ENCODE peak calls at places on chromosomes 16 and 17, in five cellular contexts. One of them, this sample, is unnamed.
A peak's percentile ranks its signal among the peaks of the same experiment; 100 is the strongest.

GRCh38 chr17:41404024-41404651 is 6.7 kb upstream of the KRT31 start:
- DNase-seq in OCI-LY7: no peak
- DNase-seq in psoas muscle: no peak
- DNase-seq in AG09309: peak; percentile 91
- DNase-seq in dorsolateral prefrontal cortex: no peak
- DNase-seq in this sample: peak; percentile 5

GRCh38 chr16:67652578-67653130 is 7.4 kb downstream of the ACD start:
- DNase-seq in OCI-LY7: no peak
- DNase-seq in psoas muscle: no peak
- DNase-seq in AG09309: no peak
- DNase-seq in dorsolateral prefrontal cortex: no peak
- DNase-seq in this sample: no peak

GRCh38 chr17:28745777-28746473 is 2.1 kb downstream of the TRAF4 start:
- DNase-seq in OCI-LY7: no peak
- DNase-seq in psoas muscle: no peak
- DNase-seq in AG09309: no peak
- DNase-seq in dorsolateral prefrontal cortex: no peak
- DNase-seq in this sample: no peak

GRCh38 chr16:20262248-20262647 is 65.1 kb downstream of the GP2 start:
- DNase-seq in OCI-LY7: no peak
- DNase-seq in psoas muscle: no peak
- DNase-seq in AG09309: no peak
- DNase-seq in dorsolateral prefrontal cortex: no peak
- DNase-seq in this sample: no peak

GRCh38 chr17:7685533-7686220 is 1.6 kb downstream of the TP53 start:
- DNase-seq in OCI-LY7: peak; percentile 97
- DNase-seq in psoas muscle: peak; percentile 91
- DNase-seq in AG09309: peak; percentile 84
- DNase-seq in dorsolateral prefrontal cortex: peak; percentile 93
- DNase-seq in this sample: peak; percentile 96

GRCh38 chr16:23059433-23059832 is 89.8 kb downstream of the USP31 start:
- DNase-seq in OCI-LY7: no peak
- DNase-seq in psoas muscle: no peak
- DNase-seq in AG09309: no peak
- DNase-seq in dorsolateral prefrontal cortex: no peak
- DNase-seq in this sample: no peak

GRCh38 chr17:1485311-1485747 is 7.2 kb downstream of the MYO1C start:
- DNase-seq in OCI-LY7: peak; percentile 52
- DNase-seq in psoas muscle: peak; percentile 66
- DNase-seq in AG09309: no peak
- DNase-seq in dorsolateral prefrontal cortex: no peak
- DNase-seq in this sample: peak; percentile 69

GRCh38 chr17:80414803-80415625 is at the start of gene ENDOV:
- DNase-seq in OCI-LY7: peak; percentile 97
- DNase-seq in psoas muscle: peak; percentile 95
- DNase-seq in AG09309: peak; percentile 77
- DNase-seq in dorsolateral prefrontal cortex: peak; percentile 92
- DNase-seq in this sample: peak; percentile 94

GRCh38 chr16:1048442-1049112 is 24.0 kb upstream of the SSTR5 start:
- DNase-seq in OCI-LY7: no peak
- DNase-seq in psoas muscle: peak; percentile 69
- DNase-seq in AG09309: no peak
- DNase-seq in dorsolateral prefrontal cortex: peak; percentile 83
- DNase-seq in this sample: no peak

GRCh38 chr17:38761612-38762011 is 9.1 kb downstream of the PSMB3 start:
- DNase-seq in OCI-LY7: peak; percentile 55
- DNase-seq in psoas muscle: no peak
- DNase-seq in AG09309: no peak
- DNase-seq in dorsolateral prefrontal cortex: no peak
- DNase-seq in this sample: peak; percentile 55
- TF ChIP-seq CTCF in OCI-LY7: peak; percentile 75
- TF ChIP-seq CTCF in psoas muscle: no peak
- TF ChIP-seq CTCF in AG09309: peak; percentile 46
- TF ChIP-seq CTCF in dorsolateral prefrontal cortex: no peak
- TF ChIP-seq CTCF in this sample: peak; percentile 25

GRCh38 chr16:12548270-12548983 is 255.3 kb downstream of the CPPED1 start:
- DNase-seq in OCI-LY7: peak; percentile 68
- DNase-seq in psoas muscle: no peak
- DNase-seq in AG09309: no peak
- DNase-seq in dorsolateral prefrontal cortex: no peak
- DNase-seq in this sample: peak; percentile 78

GRCh38 chr16:12551530-12551929 is 252.2 kb downstream of the CPPED1 start:
- DNase-seq in OCI-LY7: peak; percentile 83
- DNase-seq in psoas muscle: no peak
- DNase-seq in AG09309: no peak
- DNase-seq in dorsolateral prefrontal cortex: no peak
- DNase-seq in this sample: no peak

GRCh38 chr16:12557808-12558207 is 245.9 kb downstream of the CPPED1 start:
- DNase-seq in OCI-LY7: peak; percentile 76
- DNase-seq in psoas muscle: no peak
- DNase-seq in AG09309: no peak
- DNase-seq in dorsolateral prefrontal cortex: no peak
- DNase-seq in this sample: no peak

GRCh38 chr16:12551946-12552345 is 251.7 kb downstream of the CPPED1 start:
- DNase-seq in OCI-LY7: no peak
- DNase-seq in psoas muscle: no peak
- DNase-seq in AG09309: no peak
- DNase-seq in dorsolateral prefrontal cortex: no peak
- DNase-seq in this sample: no peak

DNA sequence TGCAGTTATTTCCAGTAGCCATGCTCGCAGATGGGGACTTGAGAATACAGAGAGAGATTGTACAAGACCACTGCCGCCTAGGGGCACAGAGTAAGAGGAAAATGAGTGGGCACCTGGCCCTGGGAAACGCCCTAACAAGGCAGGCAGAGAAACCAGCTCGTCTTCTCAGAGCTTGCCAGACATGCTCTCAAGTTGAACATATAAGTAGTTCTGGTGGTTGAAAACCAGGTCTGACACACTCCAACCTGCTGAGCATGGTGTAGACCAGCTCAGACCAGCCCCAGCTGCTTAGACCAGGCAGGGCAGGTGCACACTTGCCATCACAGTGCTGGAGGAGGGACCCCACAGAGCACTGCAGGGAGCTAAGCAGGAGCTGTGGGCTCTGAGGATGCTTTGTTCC is 250.5 kb downstream of the CPPED1 start:
- DNase-seq in OCI-LY7: peak; percentile 52
- DNase-seq in psoas muscle: no peak
- DNase-seq in AG09309: no peak
- DNase-seq in dorsolateral prefrontal cortex: no peak
- DNase-seq in this sample: no peak
- H3K4me3 ChIP-seq in OCI-LY7: no peak overlapping the region
- H3K4me3 ChIP-seq in psoas muscle: no peak overlapping the region
- H3K4me3 ChIP-seq in AG09309: no peak overlapping the region
- H3K4me3 ChIP-seq in dorsolateral prefrontal cortex: no peak overlapping the region
- H3K4me3 ChIP-seq in this sample: no peak overlapping the region

DNA sequence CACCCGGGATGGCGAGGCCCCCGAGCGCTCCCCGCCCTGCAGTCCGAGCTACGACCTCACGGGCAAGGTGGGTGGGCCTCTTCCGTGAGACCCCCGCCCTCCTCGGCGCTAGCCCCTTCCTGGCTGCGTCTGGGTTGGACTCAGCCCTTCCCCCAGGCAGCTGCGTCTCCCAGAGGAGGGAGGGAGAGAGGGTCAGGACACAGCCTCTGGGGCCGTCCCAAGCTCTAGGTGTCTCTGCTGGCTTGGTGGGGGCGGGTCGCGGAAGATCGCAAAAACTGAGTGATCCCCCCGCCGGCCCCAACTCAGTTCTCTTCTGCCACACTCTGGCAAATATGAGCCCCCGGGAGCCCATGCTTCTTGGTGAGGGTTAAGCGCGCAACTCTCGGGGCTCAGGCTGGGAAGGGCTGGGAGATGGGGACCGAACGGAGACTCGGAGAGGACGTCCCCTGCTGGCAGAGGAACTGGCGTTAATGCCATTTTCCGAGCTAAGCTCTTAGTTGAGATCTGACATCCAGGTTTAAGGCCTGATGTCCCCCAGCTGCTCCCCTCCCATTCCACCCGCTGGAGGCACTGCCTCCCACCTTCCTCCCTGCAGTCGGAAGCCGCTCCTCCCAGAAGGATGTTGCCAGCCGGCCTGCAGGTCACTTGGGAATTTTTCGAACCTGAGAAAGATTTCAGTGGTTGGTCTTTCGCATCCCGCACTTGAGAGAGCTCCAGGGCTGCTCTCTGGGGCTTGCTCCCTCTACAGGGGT is 419 bp downstream of the RAB37 start:
- DNase-seq in OCI-LY7: peak; percentile 76
- DNase-seq in psoas muscle: no peak
- DNase-seq in AG09309: no peak
- DNase-seq in dorsolateral prefrontal cortex: no peak
- DNase-seq in this sample: peak; percentile 56
- TF ChIP-seq CTCF in OCI-LY7: peak; percentile 83
- TF ChIP-seq CTCF in psoas muscle: no peak
- TF ChIP-seq CTCF in AG09309: peak; percentile 38
- TF ChIP-seq CTCF in dorsolateral prefrontal cortex: no peak
- TF ChIP-seq CTCF in this sample: peak; percentile 65

GRCh38 chr16:62035115-62036092 is 834 bp downstream of the CDH8 start:
- DNase-seq in OCI-LY7: no peak
- DNase-seq in psoas muscle: no peak
- DNase-seq in AG09309: no peak
- DNase-seq in dorsolateral prefrontal cortex: peak; percentile 26
- DNase-seq in this sample: no peak

GRCh38 chr16:62038225-62038624 is 2.0 kb upstream of the CDH8 start:
- DNase-seq in OCI-LY7: no peak
- DNase-seq in psoas muscle: no peak
- DNase-seq in AG09309: no peak
- DNase-seq in dorsolateral prefrontal cortex: no peak
- DNase-seq in this sample: no peak

GRCh38 chr16:62036807-62037135 is 533 bp upstream of the CDH8 start:
- DNase-seq in OCI-LY7: no peak
- DNase-seq in psoas muscle: no peak
- DNase-seq in AG09309: no peak
- DNase-seq in dorsolateral prefrontal cortex: no peak
- DNase-seq in this sample: no peak

GRCh38 chr16:62034236-62035114 is 1.8 kb downstream of the CDH8 start:
- DNase-seq in OCI-LY7: no peak
- DNase-seq in psoas muscle: no peak
- DNase-seq in AG09309: no peak
- DNase-seq in dorsolateral prefrontal cortex: peak; percentile 29
- DNase-seq in this sample: no peak

GRCh38 chr16:62036101-62036806 is at the start of gene CDH8:
- DNase-seq in OCI-LY7: no peak
- DNase-seq in psoas muscle: no peak
- DNase-seq in AG09309: no peak
- DNase-seq in dorsolateral prefrontal cortex: peak; percentile 75
- DNase-seq in this sample: no peak
- H3K4me3 ChIP-seq in OCI-LY7: no peak within 1 kb of the TSS
- H3K4me3 ChIP-seq in psoas muscle: peak within 1 kb of the TSS; percentile 42
- H3K4me3 ChIP-seq in AG09309: no peak within 1 kb of the TSS
- H3K4me3 ChIP-seq in dorsolateral prefrontal cortex: peak within 1 kb of the TSS; percentile 76
- H3K4me3 ChIP-seq in this sample: no peak within 1 kb of the TSS

GRCh38 chr17:79269620-79270019 is 195.0 kb downstream of the ENGASE start:
- DNase-seq in OCI-LY7: no peak
- DNase-seq in psoas muscle: no peak
- DNase-seq in AG09309: no peak
- DNase-seq in dorsolateral prefrontal cortex: no peak
- DNase-seq in this sample: no peak
- TF ChIP-seq CTCF in OCI-LY7: no peak
- TF ChIP-seq CTCF in psoas muscle: no peak
- TF ChIP-seq CTCF in AG09309: no peak
- TF ChIP-seq CTCF in dorsolateral prefrontal cortex: no peak
- TF ChIP-seq CTCF in this sample: no peak

GRCh38 chr17:81483862-81484194 is 28.8 kb downstream of the ACTG1 start:
- DNase-seq in OCI-LY7: no peak
- DNase-seq in psoas muscle: no peak
- DNase-seq in AG09309: no peak
- DNase-seq in dorsolateral prefrontal cortex: no peak
- DNase-seq in this sample: no peak
- H3K4me3 ChIP-seq in OCI-LY7: peak overlapping the region; percentile 61
- H3K4me3 ChIP-seq in psoas muscle: peak overlapping the region; percentile 64
- H3K4me3 ChIP-seq in AG09309: peak overlapping the region; percentile 45
- H3K4me3 ChIP-seq in dorsolateral prefrontal cortex: peak overlapping the region; percentile 51
- H3K4me3 ChIP-seq in this sample: peak overlapping the region; percentile 34

GRCh38 chr17:70310251-70310672 is 140.9 kb downstream of the KCNJ2 start:
- DNase-seq in OCI-LY7: no peak
- DNase-seq in psoas muscle: no peak
- DNase-seq in AG09309: no peak
- DNase-seq in dorsolateral prefrontal cortex: no peak
- DNase-seq in this sample: no peak

GRCh38 chr17:70313450-70313849 is 144.1 kb downstream of the KCNJ2 start:
- DNase-seq in OCI-LY7: no peak
- DNase-seq in psoas muscle: no peak
- DNase-seq in AG09309: peak; percentile 7
- DNase-seq in dorsolateral prefrontal cortex: no peak
- DNase-seq in this sample: no peak

GRCh38 chr17:70314096-70314495 is 144.8 kb downstream of the KCNJ2 start:
- DNase-seq in OCI-LY7: no peak
- DNase-seq in psoas muscle: no peak
- DNase-seq in AG09309: peak; percentile 25
- DNase-seq in dorsolateral prefrontal cortex: no peak
- DNase-seq in this sample: no peak

GRCh38 chr17:70314506-70314905 is 145.2 kb downstream of the KCNJ2 start:
- DNase-seq in OCI-LY7: no peak
- DNase-seq in psoas muscle: no peak
- DNase-seq in AG09309: no peak
- DNase-seq in dorsolateral prefrontal cortex: no peak
- DNase-seq in this sample: no peak

GRCh38 chr17:70313031-70313430 is 143.7 kb downstream of the KCNJ2 start:
- DNase-seq in OCI-LY7: no peak
- DNase-seq in psoas muscle: no peak
- DNase-seq in AG09309: peak; percentile 23
- DNase-seq in dorsolateral prefrontal cortex: no peak
- DNase-seq in this sample: no peak
- TF ChIP-seq CTCF in OCI-LY7: no peak
- TF ChIP-seq CTCF in psoas muscle: no peak
- TF ChIP-seq CTCF in AG09309: no peak
- TF ChIP-seq CTCF in dorsolateral prefrontal cortex: no peak
- TF ChIP-seq CTCF in this sample: no peak

GRCh38 chr17:75950421-75950820 is 9.6 kb upstream of the FBF1 start:
- DNase-seq in OCI-LY7: no peak
- DNase-seq in psoas muscle: no peak
- DNase-seq in AG09309: no peak
- DNase-seq in dorsolateral prefrontal cortex: no peak
- DNase-seq in this sample: no peak
- H3K4me3 ChIP-seq in OCI-LY7: no peak overlapping the region
- H3K4me3 ChIP-seq in psoas muscle: no peak overlapping the region
- H3K4me3 ChIP-seq in AG09309: no peak overlapping the region
- H3K4me3 ChIP-seq in dorsolateral prefrontal cortex: no peak overlapping the region
- H3K4me3 ChIP-seq in this sample: no peak overlapping the region

GRCh38 chr17:50195196-50195865 is 6.1 kb downstream of the COL1A1 start:
- DNase-seq in OCI-LY7: no peak
- DNase-seq in psoas muscle: no peak
- DNase-seq in AG09309: no peak
- DNase-seq in dorsolateral prefrontal cortex: no peak
- DNase-seq in this sample: no peak
- TF ChIP-seq CTCF in OCI-LY7: no peak
- TF ChIP-seq CTCF in psoas muscle: no peak
- TF ChIP-seq CTCF in AG09309: peak; percentile 62
- TF ChIP-seq CTCF in dorsolateral prefrontal cortex: no peak
- TF ChIP-seq CTCF in this sample: no peak